ENCODE peak calls at places on chromosomes 13 and 19, in five cellular contexts. Q is H54, C is NCI-H524 treated with DMSO at 0.1 percent for 48 hours, W is HS-5, T is AG04449. Z is an unnamed sample.

GRCh38 chr19:4609878-4610511 is 29.3 kb upstream of the TNFAIP8L1 start:
- DNase-seq in Q (no peak), C (no peak), W (no peak), T (no peak), Z (no peak)

GRCh38 chr19:50204081-50204428 is 633 bp downstream of the MYH14 start:
- DNase-seq in Q (no peak), C (no peak), W (no peak), T (no peak), Z (no peak)

GRCh38 chr19:52946322-52947310 is 16.1 kb downstream of the ZNF816 start:
- DNase-seq in Q (no peak), C (no peak), W (no peak), T (no peak), Z (peak)

GRCh38 chr19:18969953-18970659 is 29.1 kb upstream of the HOMER3 start:
- DNase-seq in Q (no peak), C (no peak), W (no peak), T (no peak), Z (no peak)

GRCh38 chr13:101415358-101416174 is 742 bp downstream of the NALCN start:
- DNase-seq in Q (no peak), C (no peak), W (no peak), T (no peak), Z (peak)

GRCh38 chr19:48249502-48250014 is 6.2 kb downstream of the CARD8 start:
- DNase-seq in Q (no peak), C (no peak), W (no peak), T (no peak), Z (peak)

GRCh38 chr13:94481966-94482365 is 2.5 kb upstream of the DCT start:
- DNase-seq in Q (peak), C (no peak), W (no peak), T (no peak), Z (no peak)

GRCh38 chr13:29888306-29888705 is 37.9 kb upstream of the UBL3 start:
- DNase-seq in Q (no peak), C (no peak), W (no peak), T (no peak), Z (no peak)

GRCh38 chr19:6427131-6427530 is 2.5 kb upstream of the KHSRP start:
- DNase-seq in Q (no peak), C (no peak), W (no peak), T (no peak), Z (no peak)

GRCh38 chr13:96934889-96935490 is 59.3 kb downstream of the OXGR1 start:
- DNase-seq in Q (no peak), C (no peak), W (no peak), T (no peak), Z (no peak)

GRCh38 chr19:51760811-51761356 is at the start of gene FPR2:
- DNase-seq in Q (no peak), C (no peak), W (no peak), T (no peak), Z (no peak)

GRCh38 chr19:48473161-48473966 is 4.2 kb downstream of the CYTH2 start:
- DNase-seq in Q (no peak), C (no peak), W (no peak), T (no peak), Z (no peak)

GRCh38 chr13:94674609-94675348 is 37.6 kb downstream of the SOX21 start:
- DNase-seq in Q (peak), C (no peak), W (no peak), T (no peak), Z (peak)

GRCh38 chr13:111876506-111876905 is 190.4 kb upstream of the SOX1 start:
- DNase-seq in Q (no peak), C (no peak), W (no peak), T (no peak), Z (no peak)

GRCh38 chr13:24264976-24265375 is 44.4 kb upstream of the C1QTNF9 start:
- DNase-seq in Q (no peak), C (no peak), W (no peak), T (no peak), Z (no peak)